ENCODE peak calls at places on chromosomes 7 and 10, in seven cellular contexts. H is Peyer's patch, M is K562, E is HepG2, J is transverse colon, O is GM12891, P is testis. R is an unnamed sample.

GRCh38 chr7:85521108-85521694 is 334.3 kb upstream of the SEMA3D start:
- DNase-seq in O (no peak), P (no peak), E (no peak), J (no peak), M (no peak), H (no peak), R (no peak)

GRCh38 chr10:101663097-101663496 is 31.9 kb downstream of the FBXW4 start:
- DNase-seq in H (no peak), P (no peak), E (no peak), J (no peak), O (no peak), M (no peak), R (no peak)

GRCh38 chr10:91642831-91643692 is 10.2 kb upstream of the PPP1R3C start:
- DNase-seq in H (no peak), O (no peak), J (no peak), M (no peak), P (no peak), E (no peak), R (no peak)

GRCh38 chr10:42981358-42982236 is 95.3 kb upstream of the RET start:
- DNase-seq in O (no peak), J (peak; percentile 6), M (no peak), H (peak; percentile 50), E (no peak), P (peak; percentile 86), R (peak; percentile 2)

GRCh38 chr7:27099224-27099838 is 3.2 kb downstream of the HOXA2 start:
- DNase-seq in J (no peak), M (no peak), P (no peak), H (no peak), E (no peak), O (no peak), R (no peak)

GRCh38 chr10:17375936-17376584 is 78.3 kb downstream of the ST8SIA6 start:
- DNase-seq in H (no peak), M (peak; percentile 63), E (peak; percentile 17), P (peak; percentile 62), J (no peak), O (no peak), R (no peak)

GRCh38 chr7:10483671-10484070 is 490.0 kb upstream of the PHF14 start:
- DNase-seq in J (no peak), H (no peak), M (no peak), P (no peak), O (no peak), E (no peak), R (no peak)

GRCh38 chr7:151386301-151387160 is 23.3 kb downstream of the WDR86 start:
- DNase-seq in H (peak; percentile 43), M (no peak), P (peak; percentile 48), O (no peak), E (no peak), J (no peak), R (no peak)

GRCh38 chr10:52387744-52388143 is 73.7 kb downstream of the DKK1 start:
- DNase-seq in P (no peak), H (no peak), E (no peak), O (no peak), J (no peak), M (no peak), R (no peak)

GRCh38 chr10:86100581-86101061 is 266.0 kb downstream of the GRID1 start:
- DNase-seq in H (no peak), J (no peak), M (no peak), P (no peak), E (peak; percentile 23), O (peak; percentile 32), R (no peak)

GRCh38 chr10:244227-244626 is 109.0 kb downstream of the ZMYND11 start:
- DNase-seq in H (no peak), O (no peak), M (no peak), P (no peak), J (no peak), E (no peak), R (no peak)

GRCh38 chr10:48604408-48605263 is at the start of gene ARHGAP22:
- DNase-seq in E (no peak), H (peak; percentile 61), O (peak; percentile 64), J (peak; percentile 29), P (peak; percentile 48), M (peak; percentile 27), R (peak; percentile 67)

GRCh38 chr10:4033341-4033896 is 248.4 kb upstream of the KLF6 start:
- DNase-seq in J (no peak), P (no peak), E (no peak), O (peak; percentile 25), M (no peak), H (no peak), R (no peak)

GRCh38 chr7:12757443-12757842 is 70.0 kb downstream of the ARL4A start:
- DNase-seq in E (no peak), P (no peak), H (no peak), J (no peak), M (no peak), O (no peak), R (no peak)

DNA sequence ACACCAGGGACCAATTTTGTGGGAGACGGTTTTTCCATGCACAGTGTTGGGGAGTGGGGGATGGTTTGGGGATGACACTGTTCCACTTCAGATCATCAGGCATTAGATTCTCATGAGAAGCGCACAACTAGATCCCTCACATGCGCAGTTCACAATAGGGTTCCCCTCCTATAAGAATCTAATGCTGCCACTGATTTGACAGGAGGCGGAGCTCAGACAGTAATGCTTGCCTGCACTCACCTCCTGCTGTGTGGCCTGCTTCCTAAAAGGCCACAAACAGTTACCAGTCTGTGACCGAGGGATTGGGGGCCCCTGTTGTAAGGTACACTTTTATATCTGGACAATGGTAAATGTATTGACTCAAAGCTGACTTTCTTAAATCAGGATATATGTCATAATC is 45.6 kb upstream of the TRIL start:
- DNase-seq in P (no peak), E (no peak), J (no peak), M (no peak), O (no peak), H (no peak), R (no peak)
- TF ChIP-seq POLR2A in P (no peak), E (no peak), J (no peak), M (no peak), O (no peak), H (no peak), R (no peak)

GRCh38 chr7:22445140-22445722 is 54.8 kb downstream of the STEAP1B start:
- DNase-seq in E (no peak), H (peak; percentile 65), O (no peak), P (peak; percentile 73), M (no peak), J (peak; percentile 83), R (peak; percentile 83)
- TF ChIP-seq POLR2A in E (no peak), H (no peak), O (no peak), P (no peak), M (no peak), J (no peak), R (no peak)

GRCh38 chr7:5425507-5426225 is 2.0 kb upstream of the TNRC18 start:
- DNase-seq in H (peak; percentile 75), M (peak; percentile 91), E (peak; percentile 88), P (peak; percentile 94), O (no peak), J (peak; percentile 69), R (peak; percentile 78)

GRCh38 chr7:5422324-5423271 is 1.0 kb downstream of the TNRC18 start:
- DNase-seq in P (peak; percentile 30), E (peak; percentile 35), H (peak; percentile 69), J (no peak), M (peak; percentile 50), O (no peak), R (no peak)

GRCh38 chr7:5424689-5425506 is 1.3 kb upstream of the TNRC18 start:
- DNase-seq in H (peak; percentile 76), E (peak; percentile 70), P (peak; percentile 52), M (peak; percentile 57), O (no peak), J (peak; percentile 48), R (peak; percentile 71)

GRCh38 chr7:5423272-5423843 is at the start of gene TNRC18:
- DNase-seq in E (no peak), J (peak; percentile 32), H (peak; percentile 74), P (peak; percentile 43), O (no peak), M (no peak), R (peak; percentile 66)

DNA sequence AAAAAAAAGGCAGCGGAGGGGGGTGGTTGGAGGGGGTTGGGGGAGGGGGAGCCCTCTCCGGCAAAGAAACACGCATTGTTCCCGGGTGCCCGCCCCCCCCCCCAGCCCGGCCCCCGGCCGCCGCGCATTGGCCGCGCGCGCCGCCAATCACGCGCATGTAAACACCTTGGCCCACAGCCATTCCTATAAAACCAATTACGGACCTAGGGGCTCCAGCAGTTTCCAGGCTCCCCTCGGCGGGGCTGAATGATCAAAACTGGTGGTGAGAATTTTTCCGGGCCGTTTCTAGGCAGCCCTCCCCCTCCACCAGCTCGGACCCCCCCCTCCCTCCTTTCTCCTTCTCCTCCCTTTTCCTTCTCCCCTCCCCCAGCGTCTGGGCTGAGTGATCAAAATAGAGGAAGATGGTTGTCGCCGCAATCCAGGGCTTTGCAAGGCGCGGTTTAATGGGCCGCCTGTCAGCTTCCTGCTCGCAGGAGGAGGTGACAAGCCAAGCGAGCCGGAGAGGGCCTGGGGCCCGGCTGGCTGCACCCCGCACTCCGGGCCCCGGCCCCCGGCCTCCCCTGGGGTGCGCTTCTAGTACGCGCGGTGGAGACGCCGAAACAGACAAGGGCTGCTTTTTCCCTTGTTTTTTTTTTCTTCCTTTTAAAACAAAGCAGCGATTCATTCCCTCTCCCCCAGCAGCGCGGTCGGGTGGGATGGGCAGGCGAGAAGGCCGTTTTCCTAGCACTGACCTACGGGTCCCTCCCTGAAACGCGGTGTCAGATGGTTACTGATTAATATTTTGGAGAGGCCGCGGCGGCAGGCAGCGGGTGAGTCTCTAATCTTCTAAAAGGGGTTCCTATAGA is 432 bp upstream of the TNRC18 start:
- DNase-seq in O (no peak), H (peak; percentile 95), P (peak; percentile 98), M (peak; percentile 99), E (peak; percentile 95), J (peak; percentile 95), R (peak; percentile 97)
- TF ChIP-seq POLR2A in O (no peak), H (peak; percentile 68), P (peak; percentile 11), M (no peak), E (peak; percentile 81), J (peak; percentile 90), R (peak; percentile 60)

GRCh38 chr10:5445006-5445405 is 32.6 kb downstream of the NET1 start:
- DNase-seq in O (no peak), J (no peak), H (no peak), P (no peak), M (no peak), E (no peak), R (no peak)

GRCh38 chr10:5447611-5448071 is 35.3 kb downstream of the NET1 start:
- DNase-seq in J (no peak), M (peak; percentile 71), P (no peak), H (no peak), E (no peak), O (no peak), R (no peak)

GRCh38 chr10:5447071-5447470 is 34.7 kb downstream of the NET1 start:
- DNase-seq in O (no peak), H (no peak), E (no peak), P (no peak), J (no peak), M (no peak), R (no peak)

GRCh38 chr10:5448333-5449048 is 36.1 kb downstream of the NET1 start:
- DNase-seq in O (no peak), P (no peak), H (no peak), M (no peak), J (no peak), E (peak; percentile 69), R (no peak)

DNA sequence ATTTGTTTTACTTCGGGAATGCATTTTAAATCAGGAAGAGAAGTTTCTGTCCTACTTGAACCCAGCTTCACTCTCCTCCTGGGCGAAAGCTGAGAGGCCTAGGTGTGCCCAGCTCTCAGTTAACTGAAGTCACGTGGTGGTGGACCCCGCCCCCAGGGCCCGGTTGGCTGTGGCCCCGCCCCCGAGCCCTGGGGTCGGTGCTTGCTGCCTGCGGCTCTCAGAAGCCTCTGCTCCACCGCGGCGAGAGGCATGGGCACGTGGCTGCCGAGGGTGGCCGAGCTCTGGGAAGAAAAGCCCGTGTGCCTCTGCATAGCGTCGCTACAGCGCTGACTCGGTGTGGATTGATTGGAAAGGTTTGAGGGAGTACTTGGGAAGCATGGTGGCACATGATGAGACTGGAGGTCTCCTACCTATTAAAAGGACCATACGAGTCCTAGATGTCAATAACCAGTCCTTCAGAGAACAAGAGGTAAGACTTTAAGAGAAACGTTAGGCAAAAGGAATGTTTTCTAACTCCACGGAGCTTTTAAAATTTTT is 34.1 kb downstream of the NET1 start:
- DNase-seq in H (peak; percentile 99), P (peak; percentile 97), J (peak; percentile 97), M (peak; percentile 97), O (no peak), E (peak; percentile 89), R (peak; percentile 91)
- TF ChIP-seq POLR2A in H (peak; percentile 89), P (peak; percentile 65), J (peak; percentile 99), M (peak; percentile 98), O (peak; percentile 68), E (peak; percentile 98), R (no peak)